ENCODE peak calls at places on chromosome 13, in seven cellular contexts. K, T, X, P, V, D and W are unnamed samples.

GRCh38 chr13:37769078-37769477 is 100.5 kb downstream of the TRPC4 start:
- DNase-seq in P (peak; percentile 43), X (no peak), V (peak; percentile 8), T (no peak), K (no peak), D (no peak), W (no peak)

GRCh38 chr13:51785592-51786424 is 18.2 kb downstream of the DHRS12 start:
- DNase-seq in K (peak; percentile 44), D (no peak), X (no peak), T (peak; percentile 53), P (peak; percentile 96), V (peak; percentile 65), W (no peak)

GRCh38 chr13:37788346-37788745 is 81.2 kb downstream of the TRPC4 start:
- DNase-seq in P (no peak), V (peak; percentile 68), D (no peak), T (no peak), X (no peak), K (no peak), W (no peak)

GRCh38 chr13:40379794-40380608 is 286.4 kb downstream of the FOXO1 start:
- DNase-seq in D (no peak), X (no peak), K (no peak), T (no peak), V (no peak), P (no peak), W (no peak)

GRCh38 chr13:82506805-82507404 is 1375.4 kb downstream of the SLITRK1 start:
- DNase-seq in K (no peak), T (no peak), D (no peak), X (no peak), V (no peak), P (no peak), W (no peak)

GRCh38 chr13:113355621-113356020 is 8.3 kb downstream of the GRTP1 start:
- DNase-seq in V (no peak), K (no peak), X (no peak), P (no peak), D (no peak), T (no peak), W (no peak)

GRCh38 chr13:103557878-103558277 is 491.7 kb upstream of the SLC10A2 start:
- DNase-seq in V (no peak), K (no peak), T (no peak), P (no peak), D (no peak), X (no peak), W (no peak)

GRCh38 chr13:36369268-36370107 is 23.3 kb upstream of the SPART start:
- DNase-seq in V (peak; percentile 70), X (no peak), T (no peak), K (peak; percentile 34), D (no peak), P (no peak), W (no peak)

GRCh38 chr13:89486721-89487120 is 1815.5 kb downstream of the SLITRK5 start:
- DNase-seq in D (no peak), X (no peak), K (no peak), T (no peak), V (no peak), P (no peak), W (no peak)

GRCh38 chr13:46165485-46166220 is 16.3 kb downstream of the LCP1 start:
- DNase-seq in V (no peak), P (no peak), X (no peak), K (no peak), D (no peak), T (no peak), W (no peak)

GRCh38 chr13:110392510-110393233 is 85.6 kb downstream of the COL4A2 start:
- DNase-seq in V (peak; percentile 92), T (no peak), K (peak; percentile 78), P (no peak), D (no peak), X (no peak), W (no peak)

GRCh38 chr13:101917475-101917810 is 465.0 kb downstream of the ITGBL1 start:
- DNase-seq in X (no peak), P (peak; percentile 34), T (no peak), K (no peak), D (no peak), V (no peak), W (no peak)

GRCh38 chr13:75372517-75372916 is 109.5 kb downstream of the TBC1D4 start:
- DNase-seq in V (peak; percentile 74), P (peak; percentile 60), T (no peak), D (no peak), X (peak; percentile 13), K (peak; percentile 62), W (no peak)

GRCh38 chr13:49063526-49063925 is 87.8 kb downstream of the FNDC3A start:
- DNase-seq in P (no peak), X (no peak), K (no peak), D (no peak), V (peak; percentile 33), T (no peak), W (no peak)

GRCh38 chr13:87810391-87810801 is 139.2 kb downstream of the SLITRK5 start:
- DNase-seq in X (peak; percentile 24), T (no peak), V (no peak), P (no peak), K (no peak), D (no peak), W (no peak)

GRCh38 chr13:112896736-112897602 is 72.0 kb upstream of the MCF2L start:
- DNase-seq in D (no peak), V (no peak), T (no peak), P (no peak), K (no peak), X (no peak), W (no peak)

GRCh38 chr13:99103536-99103935 is 97.1 kb upstream of the UBAC2 start:
- DNase-seq in V (no peak), T (no peak), X (no peak), K (no peak), P (peak; percentile 41), D (no peak), W (no peak)

GRCh38 chr13:100197591-100198365 is 108.9 kb downstream of the PCCA start:
- DNase-seq in D (no peak), X (no peak), P (no peak), T (no peak), K (no peak), V (no peak), W (no peak)

GRCh38 chr13:99691552-99691951 is 190.3 kb downstream of the TM9SF2 start:
- DNase-seq in V (no peak), X (no peak), D (no peak), K (no peak), P (no peak), T (no peak), W (no peak)

GRCh38 chr13:88339271-88339741 is 668.1 kb downstream of the SLITRK5 start:
- DNase-seq in K (no peak), X (no peak), P (no peak), D (no peak), T (no peak), V (no peak), W (no peak)

GRCh38 chr13:38008636-38009035 is 139.1 kb upstream of the TRPC4 start:
- DNase-seq in K (no peak), X (no peak), D (no peak), P (peak; percentile 65), T (no peak), V (peak; percentile 9), W (no peak)

GRCh38 chr13:71714802-71715375 is 152.1 kb downstream of the DACH1 start:
- DNase-seq in T (no peak), K (no peak), P (no peak), X (no peak), V (no peak), D (no peak), W (no peak)
- TF ChIP-seq CTCF in T (no peak), K (no peak), P (no peak), X (no peak), V (no peak), D (no peak), W (no peak)

GRCh38 chr13:42049454-42049780 is 969 bp downstream of the DGKH start:
- DNase-seq in P (no peak), V (no peak), K (no peak), D (no peak), X (no peak), T (no peak), W (no peak)

GRCh38 chr13:42046448-42046847 is 2.0 kb upstream of the DGKH start:
- DNase-seq in T (no peak), D (no peak), P (no peak), V (no peak), X (no peak), K (no peak), W (no peak)

GRCh38 chr13:42048323-42048624 is 174 bp upstream of the DGKH start:
- DNase-seq in D (no peak), T (no peak), K (no peak), V (no peak), X (no peak), P (peak; percentile 15), W (no peak)

GRCh38 chr13:42047561-42048322 is 706 bp upstream of the DGKH start:
- DNase-seq in D (peak; percentile 28), T (peak; percentile 23), X (peak; percentile 40), P (peak; percentile 75), K (peak; percentile 70), V (peak; percentile 78), W (no peak)

DNA sequence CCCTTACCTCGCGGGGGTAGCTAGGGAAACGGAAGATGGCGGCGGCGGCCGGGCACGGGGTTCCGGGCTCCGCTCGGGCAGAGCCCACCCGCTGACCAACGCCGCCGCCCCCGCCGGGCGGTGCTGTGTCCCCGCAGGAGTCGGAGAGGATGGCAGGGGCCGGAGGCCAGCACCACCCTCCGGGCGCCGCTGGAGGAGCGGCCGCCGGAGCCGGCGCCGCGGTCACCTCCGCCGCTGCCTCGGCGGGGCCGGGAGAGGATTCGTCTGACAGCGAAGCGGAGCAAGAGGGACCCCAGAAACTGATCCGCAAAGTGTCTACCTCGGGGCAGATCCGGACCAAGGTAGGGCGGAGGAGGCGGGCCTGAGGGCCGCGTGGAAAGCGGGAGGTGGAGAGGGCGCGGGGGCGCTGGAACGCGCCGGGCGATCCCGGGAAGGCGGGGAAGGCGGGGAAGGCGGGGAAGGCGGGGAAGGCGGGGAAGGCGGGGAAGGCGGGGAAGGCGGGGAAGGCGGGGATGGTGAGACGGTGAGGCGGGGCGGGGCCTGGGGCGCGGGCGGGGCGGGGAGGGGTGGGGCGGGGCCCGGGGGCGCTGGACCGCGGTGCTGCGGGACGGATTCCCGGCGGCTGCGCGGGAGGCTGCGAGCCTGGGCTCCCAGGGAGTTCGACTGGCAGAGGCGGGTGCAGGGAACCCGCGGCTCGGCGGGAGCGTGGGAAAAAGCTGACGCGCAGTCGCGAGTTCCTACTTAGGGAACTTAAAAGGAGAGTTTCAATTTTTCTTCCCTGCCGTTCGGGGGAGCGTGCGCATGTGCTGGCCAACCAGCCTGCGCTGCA is at the start of gene DGKH:
- DNase-seq in V (peak; percentile 84), K (peak; percentile 78), X (peak; percentile 61), T (peak; percentile 83), P (peak; percentile 83), D (peak; percentile 38), W (no peak)
- TF ChIP-seq CTCF in V (no peak), K (peak; percentile 31), X (peak; percentile 15), T (no peak), P (no peak), D (no peak), W (peak; percentile 36)

DNA sequence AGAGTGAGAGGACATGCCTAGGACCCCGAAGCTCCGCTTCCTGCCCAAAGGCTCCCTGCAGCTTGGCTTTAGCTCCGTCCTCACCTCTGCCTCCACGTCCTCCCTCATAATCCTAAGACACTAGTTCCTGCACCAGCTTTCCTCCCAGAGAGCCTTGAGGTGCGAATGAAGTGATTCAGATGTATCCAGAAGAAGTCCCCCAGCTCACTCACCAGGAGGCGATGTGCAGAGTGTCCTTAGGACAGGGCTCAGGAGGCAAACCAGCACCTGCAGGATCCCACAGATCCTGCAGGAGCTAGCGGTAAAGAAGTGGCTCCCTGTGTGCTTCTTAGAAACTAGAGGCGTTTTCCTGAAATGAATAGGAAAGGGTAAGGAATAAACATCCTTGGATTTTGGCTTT is 109.7 kb downstream of the HSPH1 start:
- DNase-seq in V (no peak), P (peak; percentile 19), D (no peak), T (no peak), K (peak; percentile 8), X (no peak), W (no peak)
- TF ChIP-seq CTCF in V (peak; percentile 2), P (peak; percentile 31), D (no peak), T (no peak), K (no peak), X (no peak), W (no peak)

GRCh38 chr13:53338760-53339159 is 310.1 kb downstream of the OLFM4 start:
- DNase-seq in K (no peak), P (no peak), V (no peak), X (no peak), T (no peak), D (no peak), W (no peak)
- TF ChIP-seq CTCF in K (no peak), P (peak; percentile 31), V (no peak), X (no peak), T (no peak), D (no peak), W (no peak)